ENCODE peak calls at places on chromosomes 7 and 10, in seven cellular contexts. V is upper lobe of left lung, P is IMR-90, I is stomach, T is ovary, D is body of pancreas, H is prostate gland. L is an unnamed sample.

GRCh38 chr10:121598261-121599249 is at the start of gene FGFR2:
- DNase-seq in V (peak; percentile 96), P (no peak), I (peak; percentile 87), T (peak; percentile 88), D (peak; percentile 79), H (peak; percentile 87), L (no peak)

GRCh38 chr7:106048621-106049020 is 63.5 kb downstream of the SYPL1 start:
- DNase-seq in V (no peak), P (no peak), I (no peak), T (no peak), D (no peak), H (no peak), L (no peak)

GRCh38 chr7:104126411-104126841 is 81.4 kb downstream of the ORC5 start:
- DNase-seq in V (no peak), P (no peak), I (no peak), T (no peak), D (no peak), H (no peak), L (no peak)

GRCh38 chr10:83990126-83990525 is 149.2 kb upstream of the GHITM start:
- DNase-seq in V (no peak), P (no peak), I (no peak), T (no peak), D (no peak), H (no peak), L (no peak)

GRCh38 chr7:29884399-29885272 is 78.3 kb downstream of the WIPF3 start:
- DNase-seq in V (peak; percentile 78), P (no peak), I (peak; percentile 75), T (peak; percentile 60), D (peak; percentile 26), H (peak; percentile 61), L (peak; percentile 90)

GRCh38 chr10:91590142-91590903 is 42.5 kb downstream of the PPP1R3C start:
- DNase-seq in V (peak; percentile 15), P (peak; percentile 92), I (peak; percentile 74), T (peak; percentile 87), D (peak; percentile 51), H (peak; percentile 72), L (no peak)

GRCh38 chr10:95798307-95798850 is 42.4 kb downstream of the ENTPD1 start:
- DNase-seq in V (no peak), P (no peak), I (no peak), T (no peak), D (no peak), H (no peak), L (no peak)

GRCh38 chr7:39459606-39460090 is 106.6 kb upstream of the YAE1 start:
- DNase-seq in V (no peak), P (no peak), I (no peak), T (no peak), D (no peak), H (no peak), L (no peak)

GRCh38 chr7:65832281-65832680 is 40.6 kb upstream of the VKORC1L1 start:
- DNase-seq in V (no peak), P (peak; percentile 59), I (no peak), T (no peak), D (no peak), H (no peak), L (no peak)

GRCh38 chr10:30048768-30049507 is 10.4 kb downstream of the JCAD start:
- DNase-seq in V (no peak), P (no peak), I (no peak), T (no peak), D (no peak), H (no peak), L (no peak)

GRCh38 chr10:122143238-122143841 is 127.8 kb upstream of the BTBD16 start:
- DNase-seq in V (no peak), P (no peak), I (no peak), T (no peak), D (no peak), H (no peak), L (no peak)

GRCh38 chr7:121541457-121541856 is 145.3 kb upstream of the FAM3C start:
- DNase-seq in V (no peak), P (no peak), I (no peak), T (no peak), D (no peak), H (no peak), L (no peak)

GRCh38 chr10:53123311-53123710 is 350.7 kb upstream of the MBL2 start:
- DNase-seq in V (no peak), P (no peak), I (no peak), T (no peak), D (no peak), H (no peak), L (no peak)

GRCh38 chr7:146004805-146005204 is 111.8 kb upstream of the CNTNAP2 start:
- DNase-seq in V (no peak), P (no peak), I (no peak), T (no peak), D (no peak), H (no peak), L (no peak)

GRCh38 chr10:48468866-48469511 is 135.9 kb downstream of the ARHGAP22 start:
- DNase-seq in V (no peak), P (no peak), I (peak; percentile 22), T (peak; percentile 24), D (no peak), H (no peak), L (no peak)

GRCh38 chr10:66931340-66931948 is 5.6 kb downstream of the LRRTM3 start:
- DNase-seq in V (no peak), P (peak; percentile 77), I (no peak), T (no peak), D (no peak), H (peak; percentile 8), L (no peak)

GRCh38 chr10:84076047-84076388 is 63.3 kb upstream of the GHITM start:
- DNase-seq in V (no peak), P (peak; percentile 70), I (no peak), T (no peak), D (no peak), H (no peak), L (peak; percentile 75)

GRCh38 chr10:101693701-101694055 is 1.3 kb downstream of the FBXW4 start:
- DNase-seq in V (no peak), P (peak; percentile 60), I (no peak), T (peak; percentile 22), D (no peak), H (peak; percentile 8), L (no peak)

GRCh38 chr7:21965318-21965717 is 19.6 kb upstream of the CDCA7L start:
- DNase-seq in V (no peak), P (no peak), I (no peak), T (no peak), D (no peak), H (no peak), L (no peak)

DNA sequence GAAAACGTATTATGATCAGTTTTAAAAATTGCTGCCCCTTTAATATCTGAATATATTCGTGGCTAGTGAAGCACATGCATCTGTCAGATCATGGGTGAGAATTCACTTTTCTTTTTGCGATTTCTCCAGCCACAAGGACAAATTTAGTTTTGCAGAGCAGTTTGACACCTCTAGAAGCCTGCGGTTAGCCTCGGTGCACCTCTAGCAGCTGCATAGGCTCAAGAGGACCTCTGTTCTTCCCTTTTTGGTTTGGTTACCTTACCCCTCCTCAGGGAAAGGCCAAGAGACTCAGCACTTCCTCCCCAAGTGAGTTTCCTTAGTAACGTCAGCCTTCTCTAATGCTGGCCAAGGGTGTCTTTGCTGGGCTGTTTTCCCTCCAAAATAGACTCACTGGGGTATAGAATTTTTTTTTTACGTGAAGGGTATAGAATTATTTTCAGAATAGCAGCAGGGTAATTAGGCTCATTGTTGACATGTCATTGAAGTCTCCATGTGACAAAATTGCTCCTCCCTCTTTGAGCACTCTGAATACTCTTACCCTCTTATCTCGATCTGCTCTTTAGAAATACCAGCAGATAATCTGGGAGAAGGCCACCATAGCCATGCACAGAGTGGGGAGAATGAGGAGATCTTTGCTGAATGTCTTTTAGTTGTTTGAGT is 97.9 kb downstream of the AUTS2 start:
- DNase-seq in V (no peak), P (no peak), I (no peak), T (no peak), D (no peak), H (no peak), L (no peak)
- H3K27ac ChIP-seq in V (no peak overlapping the region), P (no peak overlapping the region), I (no peak overlapping the region), T (no peak overlapping the region), D (no peak overlapping the region), H (no peak overlapping the region), L (no peak overlapping the region)

GRCh38 chr7:36683111-36683510 is 41.2 kb downstream of the AOAH start:
- DNase-seq in V (no peak), P (no peak), I (no peak), T (no peak), D (no peak), H (no peak), L (no peak)
- TF ChIP-seq POLR2A in V (no peak), P (no peak), I (no peak), T (no peak), D (no peak), H (no peak), L (no peak)

GRCh38 chr7:78558571-78558970 is 760.0 kb downstream of the PHTF2 start:
- DNase-seq in V (no peak), P (no peak), I (no peak), T (no peak), D (no peak), H (no peak), L (no peak)
- H3K27ac ChIP-seq in V (no peak overlapping the region), P (no peak overlapping the region), I (no peak overlapping the region), T (no peak overlapping the region), D (no peak overlapping the region), H (no peak overlapping the region), L (no peak overlapping the region)

DNA sequence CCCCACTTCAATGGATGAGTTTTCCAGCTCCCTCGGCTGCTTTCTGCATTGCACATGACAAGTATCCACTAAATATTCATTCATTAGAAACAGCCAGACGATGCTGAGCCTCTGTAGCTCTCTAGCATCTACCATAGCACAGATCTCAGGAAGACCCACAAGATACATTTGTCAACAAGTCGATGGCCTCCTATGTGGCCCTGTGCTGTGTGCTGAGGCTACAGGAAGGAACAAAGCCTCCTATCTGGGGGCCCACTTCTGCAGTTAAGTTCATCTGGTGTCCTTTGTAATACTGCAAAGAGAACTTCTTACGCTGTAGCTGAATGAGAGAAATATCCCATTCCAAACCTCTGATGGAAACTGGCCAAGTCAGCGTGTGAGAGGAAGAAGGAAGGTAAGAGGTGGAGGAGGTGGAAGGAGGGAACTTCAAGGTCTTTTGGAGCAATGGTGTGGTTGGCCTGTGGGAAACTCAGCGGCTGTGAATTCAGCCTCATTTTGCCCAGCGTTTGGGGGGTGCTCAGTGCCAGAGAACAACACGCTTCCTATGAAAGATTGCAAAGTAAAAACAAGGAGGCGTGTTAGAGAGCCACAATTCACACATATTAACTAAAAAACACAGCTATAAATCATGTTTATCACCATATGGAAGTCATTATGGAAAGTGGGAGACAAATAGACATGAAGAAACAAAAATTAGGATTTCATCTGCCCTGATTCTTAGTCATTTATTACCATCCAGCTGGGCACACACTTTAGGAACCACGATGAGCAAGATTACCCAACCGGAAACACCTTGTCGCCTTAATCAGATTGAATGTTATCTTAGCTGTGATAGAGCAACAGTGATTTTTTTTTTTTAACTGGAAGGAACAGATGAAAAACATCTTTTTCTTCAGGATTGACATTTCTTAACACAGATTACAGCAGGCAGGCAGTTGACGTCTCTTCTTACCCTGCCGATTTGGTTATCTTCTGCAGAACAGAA is 62.2 kb upstream of the USP6NL start:
- DNase-seq in V (no peak), P (no peak), I (no peak), T (no peak), D (peak; percentile 45), H (no peak), L (no peak)
- TF ChIP-seq POLR2A in V (no peak), P (no peak), I (no peak), T (no peak), D (no peak), H (no peak), L (no peak)

L was measured in esophagus muscularis mucosa.